ENCODE peak calls at places on chromosomes 12 and 14, in five cellular contexts. P is GDM1, L is left lung, T is NCI-H748 treated with DMSO at 0.1 percent for 48 hours, S is GM06990. H is an unnamed sample.
A peak's percentile ranks its signal among the peaks of the same experiment; 100 is the strongest.

GRCh38 chr14:100878271-100879146 is 25.0 kb downstream of the RTL1 start:
- DNase-seq in P (no peak), L (no peak), T (no peak), S (no peak), H (no peak)

GRCh38 chr12:132237772-132238486 is 91.5 kb downstream of the GALNT9 start:
- DNase-seq in P (no peak), L (no peak), T (no peak), S (no peak), H (no peak)

GRCh38 chr14:104423715-104424405 is 155.7 kb upstream of the C14orf180 start:
- DNase-seq in P (no peak), L (no peak), T (no peak), S (no peak), H (no peak)

GRCh38 chr12:95440401-95440800 is 33.6 kb upstream of the METAP2 start:
- DNase-seq in P (no peak), L (no peak), T (no peak), S (no peak), H (no peak)

GRCh38 chr12:50790081-50790480 is 26.2 kb downstream of the ATF1 start:
- DNase-seq in P (no peak), L (no peak), T (no peak), S (no peak), H (no peak)

GRCh38 chr12:6235499-6235898 is 35.3 kb downstream of the CD9 start:
- DNase-seq in P (no peak), L (peak; percentile 74), T (no peak), S (no peak), H (peak; percentile 44)

GRCh38 chr14:79011091-79011919 is 841.1 kb downstream of the NRXN3 start:
- DNase-seq in P (no peak), L (no peak), T (peak; percentile 26), S (no peak), H (peak; percentile 42)

GRCh38 chr14:81710232-81710845 is 176.7 kb upstream of the SEL1L start:
- DNase-seq in P (peak; percentile 4), L (no peak), T (peak; percentile 41), S (no peak), H (peak; percentile 64)

GRCh38 chr14:101130861-101131260 is 227.3 kb upstream of the RTL1 start:
- DNase-seq in P (no peak), L (no peak), T (no peak), S (no peak), H (no peak)

GRCh38 chr12:132160671-132161045 is 16.4 kb downstream of the NOC4L start:
- DNase-seq in P (no peak), L (no peak), T (no peak), S (no peak), H (no peak)

GRCh38 chr12:1099158-1099557 is 108.1 kb downstream of the ERC1 start:
- DNase-seq in P (no peak), L (no peak), T (no peak), S (peak; percentile 54), H (no peak)

GRCh38 chr14:22822619-22823551 is 6.8 kb upstream of the MRPL52 start:
- DNase-seq in P (peak; percentile 59), L (peak; percentile 81), T (no peak), S (peak; percentile 75), H (no peak)

GRCh38 chr12:53320352-53321195 is 836 bp downstream of the AAAS start:
- DNase-seq in P (no peak), L (no peak), T (no peak), S (no peak), H (no peak)

GRCh38 chr12:105641742-105642141 is 311.3 kb downstream of the C12orf75 start:
- DNase-seq in P (no peak), L (no peak), T (no peak), S (no peak), H (no peak)

GRCh38 chr12:108375986-108376663 is 37.0 kb upstream of the CMKLR1 start:
- DNase-seq in P (no peak), L (no peak), T (no peak), S (no peak), H (no peak)